ENCODE peak calls at places on chromosomes 1 and 21, in ten cellular contexts. F, M, G, B, W, A, U, L, I and N are unnamed samples.

GRCh38 chr1:236336084-236336483 is 54.3 kb upstream of the ERO1B start:
- DNase-seq in F (no peak), M (no peak), G (no peak), B (no peak), W (no peak), A (no peak), U (no peak), L (no peak), I (no peak), N (no peak)

GRCh38 chr1:229410370-229410691 is 23.6 kb downstream of the ACTA1 start:
- DNase-seq in F (no peak), M (no peak), G (no peak), B (no peak), W (no peak), A (no peak), U (no peak), L (no peak), I (no peak), N (no peak)

GRCh38 chr1:156643266-156644092 is 1.6 kb downstream of the BCAN start:
- DNase-seq in F (peak), M (no peak), G (no peak), B (no peak), W (no peak), A (no peak), U (no peak), L (no peak), I (no peak), N (no peak)

GRCh38 chr1:37323486-37324377 is 150.6 kb upstream of the ZC3H12A start:
- DNase-seq in F (no peak), M (peak), G (no peak), B (peak), W (peak), A (peak), U (no peak), L (peak), I (peak), N (peak)

GRCh38 chr1:47561523-47562007 is 123.7 kb downstream of the FOXD2 start:
- DNase-seq in F (no peak), M (no peak), G (no peak), B (no peak), W (peak), A (no peak), U (no peak), L (no peak), I (no peak), N (peak)

GRCh38 chr21:36260030-36260787 is 59.8 kb upstream of the MORC3 start:
- DNase-seq in F (peak), M (peak), G (no peak), B (peak), W (peak), A (peak), U (peak), L (peak), I (peak), N (peak)

GRCh38 chr1:216306830-216307229 is 116.4 kb downstream of the USH2A start:
- DNase-seq in F (no peak), M (no peak), G (no peak), B (no peak), W (no peak), A (no peak), U (no peak), L (no peak), I (no peak), N (peak)

GRCh38 chr1:232943679-232944252 is 6.6 kb upstream of the NTPCR start:
- DNase-seq in F (no peak), M (peak), G (no peak), B (no peak), W (no peak), A (peak), U (no peak), L (no peak), I (no peak), N (no peak)

GRCh38 chr1:147807405-147807804 is 47.0 kb upstream of the GJA5 start:
- DNase-seq in F (no peak), M (no peak), G (no peak), B (no peak), W (no peak), A (no peak), U (no peak), L (no peak), I (no peak), N (no peak)

GRCh38 chr1:48450505-48450904 is 21.5 kb downstream of the SPATA6 start:
- DNase-seq in F (no peak), M (no peak), G (no peak), B (no peak), W (no peak), A (peak), U (peak), L (peak), I (no peak), N (no peak)

GRCh38 chr1:115067460-115067859 is 21.8 kb downstream of the TSPAN2 start:
- DNase-seq in F (no peak), M (peak), G (no peak), B (no peak), W (peak), A (no peak), U (no peak), L (no peak), I (no peak), N (peak)

GRCh38 chr1:180928272-180929230 is 15.9 kb downstream of the KIAA1614 start:
- DNase-seq in F (no peak), M (no peak), G (peak), B (no peak), W (no peak), A (no peak), U (no peak), L (no peak), I (no peak), N (no peak)

GRCh38 chr1:202811296-202812175 is 782 bp downstream of the PCAT6 start:
- DNase-seq in F (peak), M (no peak), G (peak), B (peak), W (no peak), A (peak), U (peak), L (peak), I (no peak), N (peak)

GRCh38 chr1:242189591-242189990 is 190.7 kb upstream of the MAP1LC3C start:
- DNase-seq in F (no peak), M (no peak), G (no peak), B (peak), W (no peak), A (no peak), U (no peak), L (no peak), I (no peak), N (no peak)

GRCh38 chr1:159510223-159510530 is 25.6 kb downstream of the OR10J5 start:
- DNase-seq in F (no peak), M (no peak), G (no peak), B (no peak), W (no peak), A (peak), U (no peak), L (peak), I (no peak), N (peak)

GRCh38 chr1:104018922-104019674 is 269.4 kb downstream of the AMY1C start:
- DNase-seq in F (no peak), M (no peak), G (peak), B (no peak), W (no peak), A (no peak), U (no peak), L (no peak), I (no peak), N (no peak)

GRCh38 chr1:56821462-56821797 is 2.2 kb upstream of the FYB2 start:
- DNase-seq in F (no peak), M (no peak), G (no peak), B (no peak), W (no peak), A (peak), U (no peak), L (peak), I (no peak), N (peak)

GRCh38 chr1:200243042-200243437 is 166.8 kb downstream of the ZNF281 start:
- DNase-seq in F (no peak), M (no peak), G (no peak), B (no peak), W (no peak), A (no peak), U (no peak), L (no peak), I (no peak), N (peak)

GRCh38 chr21:28719731-28720130 is 272.9 kb downstream of the LTN1 start:
- DNase-seq in F (no peak), M (no peak), G (no peak), B (no peak), W (no peak), A (no peak), U (no peak), L (peak), I (no peak), N (peak)

GRCh38 chr1:91783423-91784162 is 102.4 kb downstream of the TGFBR3 start:
- DNase-seq in F (no peak), M (peak), G (no peak), B (no peak), W (no peak), A (peak), U (no peak), L (peak), I (no peak), N (peak)

GRCh38 chr1:208929575-208929974 is 653.9 kb upstream of the CAMK1G start:
- DNase-seq in F (no peak), M (peak), G (no peak), B (no peak), W (peak), A (peak), U (no peak), L (peak), I (no peak), N (peak)

GRCh38 chr1:40708750-40709099 is 17.2 kb downstream of the NFYC start:
- DNase-seq in F (peak), M (peak), G (no peak), B (no peak), W (peak), A (peak), U (no peak), L (peak), I (no peak), N (peak)

GRCh38 chr1:1438531-1439381 is 3.3 kb downstream of the VWA1 start:
- DNase-seq in F (no peak), M (no peak), G (peak), B (no peak), W (no peak), A (no peak), U (no peak), L (no peak), I (no peak), N (no peak)

GRCh38 chr1:62247391-62248168 is 52.9 kb downstream of the L1TD1 start:
- DNase-seq in F (no peak), M (no peak), G (no peak), B (no peak), W (no peak), A (no peak), U (no peak), L (no peak), I (no peak), N (no peak)

GRCh38 chr21:45080639-45081414 is 6.4 kb downstream of the ADARB1 start:
- DNase-seq in F (peak), M (peak), G (no peak), B (no peak), W (no peak), A (peak), U (no peak), L (peak), I (no peak), N (peak)

GRCh38 chr1:235679005-235679404 is 29.4 kb upstream of the GNG4 start:
- DNase-seq in F (no peak), M (no peak), G (no peak), B (no peak), W (no peak), A (no peak), U (no peak), L (no peak), I (no peak), N (no peak)

GRCh38 chr1:20850021-20850420 is 62.9 kb upstream of the HP1BP3 start:
- DNase-seq in F (no peak), M (no peak), G (no peak), B (no peak), W (no peak), A (no peak), U (no peak), L (no peak), I (no peak), N (no peak)

GRCh38 chr1:54227836-54228435 is 28.0 kb downstream of the MRPL37 start:
- DNase-seq in F (no peak), M (no peak), G (no peak), B (no peak), W (no peak), A (no peak), U (no peak), L (no peak), I (no peak), N (no peak)

GRCh38 chr1:214316597-214316996 is 35.6 kb downstream of the SMYD2 start:
- DNase-seq in F (no peak), M (peak), G (no peak), B (no peak), W (no peak), A (no peak), U (no peak), L (peak), I (no peak), N (peak)

GRCh38 chr1:165080253-165080896 is 276.1 kb downstream of the LMX1A start:
- DNase-seq in F (no peak), M (peak), G (no peak), B (no peak), W (peak), A (no peak), U (no peak), L (peak), I (no peak), N (peak)

GRCh38 chr1:104125935-104126334 is 376.2 kb downstream of the AMY1C start:
- DNase-seq in F (no peak), M (no peak), G (no peak), B (no peak), W (no peak), A (no peak), U (no peak), L (no peak), I (no peak), N (no peak)

GRCh38 chr21:39182016-39182415 is 1.2 kb downstream of the PSMG1 start:
- DNase-seq in F (no peak), M (no peak), G (no peak), B (no peak), W (no peak), A (no peak), U (no peak), L (no peak), I (no peak), N (no peak)

GRCh38 chr1:150548632-150549495 is at the start of gene ADAMTSL4:
- DNase-seq in F (no peak), M (peak), G (peak), B (peak), W (peak), A (peak), U (peak), L (peak), I (peak), N (peak)

GRCh38 chr1:97090725-97091124 is 369.1 kb downstream of the PTBP2 start:
- DNase-seq in F (no peak), M (no peak), G (no peak), B (no peak), W (no peak), A (no peak), U (no peak), L (no peak), I (no peak), N (no peak)

GRCh38 chr21:44870748-44871495 is 2.6 kb downstream of the PTTG1IP start:
- DNase-seq in F (no peak), M (no peak), G (no peak), B (no peak), W (no peak), A (no peak), U (peak), L (peak), I (no peak), N (peak)